ENCODE peak calls at places on chromosomes 13 and 19, in four cellular contexts. P is CD8-positive, alpha-beta T cell; F is lower leg skin; Q is uterus. M is an unnamed sample.

GRCh38 chr19:51422053-51422448 is 4.6 kb upstream of the SIGLEC10 start:
- DNase-seq in Q (no peak), F (peak), P (peak), M (peak)

GRCh38 chr19:42081584-42082258 is 5.8 kb downstream of the ZNF574 start:
- DNase-seq in Q (no peak), P (no peak), F (no peak), M (peak)

GRCh38 chr19:55077106-55077505 is 1.4 kb downstream of the EPS8L1 start:
- DNase-seq in P (no peak), Q (no peak), F (no peak), M (no peak)

GRCh38 chr13:80116107-80116506 is 224.8 kb downstream of the SPRY2 start:
- DNase-seq in F (no peak), P (no peak), Q (no peak), M (no peak)

GRCh38 chr13:94657167-94657566 is 55.2 kb downstream of the SOX21 start:
- DNase-seq in P (no peak), Q (no peak), F (no peak), M (no peak)

GRCh38 chr19:14472202-14472961 is 2.8 kb downstream of the PTGER1 start:
- DNase-seq in F (no peak), P (peak), Q (peak), M (no peak)

GRCh38 chr13:27375686-27376326 is 48.6 kb upstream of the GTF3A start:
- DNase-seq in Q (peak), F (no peak), P (peak), M (peak)

GRCh38 chr19:38837656-38838121 is 6.1 kb upstream of the ECH1 start:
- DNase-seq in F (no peak), Q (no peak), P (no peak), M (no peak)

GRCh38 chr13:53254495-53254894 is 225.9 kb downstream of the OLFM4 start:
- DNase-seq in Q (no peak), P (no peak), F (no peak), M (peak)

GRCh38 chr19:48746738-48747575 is at the start of gene IZUMO1:
- DNase-seq in P (peak), F (no peak), Q (peak), M (peak)

GRCh38 chr13:49927755-49928154 is 8.4 kb downstream of the SPRYD7 start:
- DNase-seq in P (no peak), Q (no peak), F (no peak), M (peak)

GRCh38 chr13:73677041-73677589 is 457.1 kb downstream of the KLF12 start:
- DNase-seq in P (no peak), F (no peak), Q (no peak), M (no peak)

GRCh38 chr19:14214580-14214979 is 8.6 kb upstream of the ADGRL1 start:
- DNase-seq in Q (no peak), F (no peak), P (no peak), M (no peak)

GRCh38 chr13:93603043-93603442 is 376.4 kb downstream of the GPC6 start:
- DNase-seq in P (no peak), Q (no peak), F (no peak), M (no peak)

GRCh38 chr13:112159575-112160547 is 92.9 kb downstream of the SOX1 start:
- DNase-seq in F (no peak), P (no peak), Q (no peak), M (no peak)

GRCh38 chr13:28475916-28476725 is 18.8 kb downstream of the FLT1 start:
- DNase-seq in F (no peak), P (no peak), Q (no peak), M (no peak)

GRCh38 chr19:35755550-35756371 is 1.1 kb downstream of the HSPB6 start:
- DNase-seq in F (peak), Q (peak), P (peak), M (no peak)

GRCh38 chr13:59452189-59452588 is 711.5 kb downstream of the DIAPH3 start:
- DNase-seq in P (no peak), F (peak), Q (no peak), M (no peak)

GRCh38 chr19:28307963-28308362 is 905.0 kb downstream of the UQCRFS1 start:
- DNase-seq in F (no peak), P (no peak), Q (no peak), M (no peak)

GRCh38 chr13:34025746-34026145 is 207.8 kb downstream of the RFC3 start:
- DNase-seq in F (no peak), P (no peak), Q (no peak), M (no peak)

GRCh38 chr19:6020972-6021805 is 43.2 kb upstream of the RANBP3 start:
- DNase-seq in Q (no peak), P (no peak), F (no peak), M (no peak)

GRCh38 chr13:77516342-77516789 is 19.1 kb upstream of the SCEL start:
- DNase-seq in Q (no peak), P (no peak), F (no peak), M (no peak)

GRCh38 chr13:32537580-32538233 is 888 bp downstream of the N4BP2L2 start:
- DNase-seq in P (peak), F (peak), Q (peak), M (peak)

GRCh38 chr19:11624064-11624463 is 26.8 kb downstream of the ZNF627 start:
- DNase-seq in Q (no peak), F (no peak), P (no peak), M (no peak)

GRCh38 chr13:32859893-32860292 is 156.3 kb upstream of the KL start:
- DNase-seq in Q (peak), P (no peak), F (no peak), M (no peak)

GRCh38 chr13:84279166-84279565 is 396.9 kb upstream of the SLITRK1 start:
- DNase-seq in F (no peak), Q (no peak), P (no peak), M (no peak)

GRCh38 chr13:52736891-52737290 is 2.7 kb downstream of the CNMD start:
- DNase-seq in F (no peak), Q (no peak), P (no peak), M (no peak)

GRCh38 chr13:112994781-112995355 is 25.9 kb downstream of the MCF2L start:
- DNase-seq in Q (no peak), P (no peak), F (no peak), M (no peak)

GRCh38 chr13:49366841-49367240 is 77.0 kb downstream of the CAB39L start:
- DNase-seq in F (no peak), P (no peak), Q (no peak), M (no peak)

GRCh38 chr13:46721054-46721453 is 75.9 kb downstream of the ESD start:
- DNase-seq in F (peak), Q (peak), P (peak), M (peak)

GRCh38 chr19:29084266-29084665 is 128.7 kb downstream of the UQCRFS1 start:
- DNase-seq in Q (no peak), F (no peak), P (no peak), M (no peak)

GRCh38 chr13:98423417-98423816 is 153.5 kb downstream of the STK24 start:
- DNase-seq in Q (no peak), P (no peak), F (no peak), M (no peak)

GRCh38 chr19:584240-585001 is 5.3 kb upstream of the HCN2 start:
- DNase-seq in Q (no peak), P (peak), F (no peak), M (no peak)

GRCh38 chr13:102317593-102317992 is 84.3 kb downstream of the FGF14 start:
- DNase-seq in F (peak), Q (peak), P (no peak), M (no peak)

DNA sequence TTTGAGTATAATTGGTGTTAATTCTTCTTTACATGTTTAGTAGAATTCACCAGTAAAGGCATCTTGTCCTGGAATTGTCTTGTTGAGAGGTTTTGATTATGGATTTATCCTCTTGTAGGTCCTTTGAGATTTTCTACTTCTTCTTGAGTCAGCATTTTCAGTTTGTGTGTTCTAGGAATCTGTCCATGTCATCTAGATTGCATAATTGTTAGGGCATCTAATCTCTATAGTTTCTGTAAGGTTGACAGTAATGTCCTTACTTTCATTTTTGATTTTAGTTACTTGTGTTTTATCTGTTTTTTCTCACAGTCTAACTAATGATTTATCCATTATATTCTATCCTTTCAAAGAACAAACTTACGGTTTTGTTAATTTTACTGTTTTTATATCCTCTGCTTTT is 492.0 kb downstream of the FGF9 start:
- DNase-seq in P (no peak), Q (no peak), F (no peak), M (no peak)
- H3K4me3 ChIP-seq in P (peak), Q (no peak), F (no peak), M (no peak)

GRCh38 chr19:33207903-33208302 is 13.8 kb downstream of the LRP3 start:
- DNase-seq in F (no peak), Q (no peak), P (no peak), M (no peak)
- H3K4me3 ChIP-seq in F (no peak), Q (no peak), P (no peak), M (no peak)

GRCh38 chr13:41490616-41491015 is 33.3 kb downstream of the RGCC start:
- DNase-seq in F (no peak), P (no peak), Q (no peak), M (no peak)

GRCh38 chr13:41492432-41493267 is 35.3 kb downstream of the RGCC start:
- DNase-seq in F (no peak), Q (no peak), P (peak), M (peak)

GRCh38 chr13:41487222-41487621 is 29.9 kb downstream of the RGCC start:
- DNase-seq in Q (no peak), F (no peak), P (no peak), M (no peak)

GRCh38 chr13:41488124-41488523 is 30.8 kb downstream of the RGCC start:
- DNase-seq in P (no peak), Q (no peak), F (no peak), M (no peak)
- H3K4me3 ChIP-seq in P (peak), Q (no peak), F (no peak), M (no peak)

GRCh38 chr19:8654591-8655339 is 24.3 kb downstream of the NFILZ start:
- DNase-seq in P (peak), Q (peak), F (no peak), M (no peak)
- H3K4me3 ChIP-seq in P (peak), Q (no peak), F (no peak), M (peak)

DNA sequence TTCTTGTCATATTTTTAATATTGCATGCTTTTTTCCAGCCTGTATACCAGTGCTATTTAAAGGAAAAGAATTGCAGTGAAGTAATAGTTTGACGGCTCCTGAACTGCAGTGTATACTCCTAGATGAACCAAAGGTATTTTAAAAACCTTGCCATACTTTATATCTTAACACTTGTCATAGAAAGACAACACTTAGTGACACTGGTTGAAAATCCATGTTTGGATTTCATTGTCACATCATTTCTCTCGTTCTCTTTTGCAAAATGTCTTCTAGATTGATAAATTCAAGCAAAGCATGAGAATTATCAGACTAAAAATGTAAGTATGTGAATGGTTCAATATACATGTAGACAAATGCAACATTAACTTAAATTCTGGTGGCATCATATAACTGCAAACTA is 1293.9 kb downstream of the PCDH9 start:
- DNase-seq in F (no peak), P (no peak), Q (no peak), M (no peak)
- H3K4me3 ChIP-seq in F (no peak), P (no peak), Q (no peak), M (no peak)

DNA sequence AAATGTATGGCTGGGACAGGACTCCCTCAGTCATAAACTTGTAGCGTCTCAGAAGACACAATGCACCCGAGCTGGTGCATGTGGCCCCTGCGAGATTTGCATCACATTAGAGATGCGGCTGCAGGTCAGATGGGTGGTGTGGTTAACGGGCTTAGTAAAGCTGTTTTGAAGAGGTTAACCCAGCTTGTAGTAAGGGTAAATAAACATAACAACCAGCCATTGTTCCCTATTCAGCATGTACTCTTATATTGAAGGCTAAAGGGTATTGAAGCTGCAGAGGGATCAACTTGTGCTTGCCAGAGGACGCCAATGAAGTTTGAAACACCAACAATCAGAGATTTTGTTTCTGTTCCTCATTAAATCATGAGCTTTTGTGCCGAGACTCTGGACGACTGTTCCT is 79.4 kb downstream of the ZIC5 start:
- DNase-seq in F (no peak), Q (no peak), P (no peak), M (no peak)
- H3K4me3 ChIP-seq in F (no peak), Q (no peak), P (no peak), M (no peak)

M was measured in Jurkat, Clone E6-1.